ENCODE peak calls at places on chromosomes 1 and 21, in nine cellular contexts. G, B, R, X, A, H, Y, D and F are unnamed samples.

GRCh38 chr1:35181790-35182455 is 11.0 kb downstream of the SFPQ start:
- DNase-seq in G (no peak), B (no peak), R (no peak), X (no peak), A (no peak), H (no peak), Y (no peak), D (no peak), F (no peak)

GRCh38 chr1:31798433-31799195 is 17.2 kb downstream of the SPOCD1 start:
- DNase-seq in G (no peak), B (peak; percentile 28), R (peak; percentile 75), X (no peak), A (no peak), H (no peak), Y (peak; percentile 45), D (peak; percentile 25), F (peak; percentile 95)

GRCh38 chr1:93827633-93828436 is 51.2 kb downstream of the DNTTIP2 start:
- DNase-seq in G (no peak), B (no peak), R (no peak), X (no peak), A (no peak), H (no peak), Y (no peak), D (no peak), F (peak; percentile 48)

GRCh38 chr1:234549447-234550021 is 60.4 kb downstream of the IRF2BP2 start:
- DNase-seq in G (no peak), B (no peak), R (no peak), X (no peak), A (no peak), H (no peak), Y (no peak), D (no peak), F (no peak)

GRCh38 chr1:6386371-6386949 is 7.1 kb downstream of the ACOT7 start:
- DNase-seq in G (no peak), B (no peak), R (no peak), X (no peak), A (no peak), H (no peak), Y (no peak), D (no peak), F (peak; percentile 80)

GRCh38 chr1:110477041-110477440 is 26.1 kb downstream of the PROK1 start:
- DNase-seq in G (no peak), B (no peak), R (no peak), X (no peak), A (no peak), H (no peak), Y (no peak), D (no peak), F (peak; percentile 88)

GRCh38 chr1:48030696-48031365 is 33.6 kb upstream of the TRABD2B start:
- DNase-seq in G (no peak), B (no peak), R (no peak), X (no peak), A (no peak), H (no peak), Y (no peak), D (no peak), F (no peak)

GRCh38 chr1:33182452-33182851 is 609 bp upstream of the TRIM62 start:
- DNase-seq in G (no peak), B (no peak), R (peak; percentile 66), X (peak; percentile 49), A (no peak), H (no peak), Y (peak; percentile 68), D (no peak), F (no peak)

GRCh38 chr1:36387141-36387949 is 1.6 kb upstream of the STK40 start:
- DNase-seq in G (no peak), B (no peak), R (peak; percentile 86), X (no peak), A (peak; percentile 43), H (no peak), Y (no peak), D (no peak), F (peak; percentile 85)

GRCh38 chr1:18419845-18420184 is 60.9 kb upstream of the KLHDC7A start:
- DNase-seq in G (no peak), B (no peak), R (no peak), X (no peak), A (no peak), H (no peak), Y (no peak), D (no peak), F (no peak)

GRCh38 chr1:85502625-85503083 is 37.7 kb upstream of the DDAH1 start:
- DNase-seq in G (no peak), B (no peak), R (peak; percentile 59), X (no peak), A (peak; percentile 26), H (no peak), Y (no peak), D (no peak), F (peak; percentile 60)

GRCh38 chr1:107570768-107571167 is 394.2 kb downstream of the VAV3 start:
- DNase-seq in G (no peak), B (no peak), R (no peak), X (no peak), A (no peak), H (no peak), Y (no peak), D (no peak), F (no peak)

GRCh38 chr1:89068291-89068690 is 3.3 kb upstream of the GBP1 start:
- DNase-seq in G (no peak), B (no peak), R (no peak), X (no peak), A (no peak), H (no peak), Y (no peak), D (no peak), F (peak; percentile 82)

GRCh38 chr1:53763911-53764310 is 24.9 kb upstream of the GLIS1 start:
- DNase-seq in G (no peak), B (no peak), R (no peak), X (no peak), A (no peak), H (no peak), Y (no peak), D (no peak), F (no peak)

GRCh38 chr1:174074757-174075156 is 52.6 kb upstream of the RC3H1 start:
- DNase-seq in G (no peak), B (no peak), R (peak; percentile 30), X (no peak), A (peak; percentile 29), H (no peak), Y (no peak), D (no peak), F (no peak)

GRCh38 chr1:34924759-34925555 is 4.5 kb downstream of the DLGAP3 start:
- DNase-seq in G (no peak), B (peak; percentile 65), R (peak; percentile 5), X (peak; percentile 81), A (no peak), H (peak; percentile 15), Y (peak; percentile 75), D (no peak), F (peak; percentile 71)

GRCh38 chr1:45694823-45695222 is 6.8 kb downstream of the TMEM69 start:
- DNase-seq in G (no peak), B (no peak), R (no peak), X (no peak), A (no peak), H (no peak), Y (no peak), D (no peak), F (no peak)

GRCh38 chr1:24060482-24060881 is 51.5 kb downstream of the MYOM3 start:
- DNase-seq in G (no peak), B (no peak), R (no peak), X (no peak), A (no peak), H (no peak), Y (no peak), D (no peak), F (no peak)

GRCh38 chr1:24874611-24875225 is 55.4 kb downstream of the RUNX3 start:
- DNase-seq in G (peak; percentile 9), B (no peak), R (no peak), X (no peak), A (no peak), H (no peak), Y (no peak), D (no peak), F (no peak)

GRCh38 chr1:227225715-227226346 is 92.5 kb downstream of the CDC42BPA start:
- DNase-seq in G (no peak), B (no peak), R (peak; percentile 20), X (no peak), A (no peak), H (no peak), Y (no peak), D (no peak), F (peak; percentile 21)

GRCh38 chr1:55250399-55251075 is 35.4 kb upstream of the USP24 start:
- DNase-seq in G (no peak), B (no peak), R (no peak), X (no peak), A (no peak), H (no peak), Y (no peak), D (no peak), F (no peak)

GRCh38 chr1:42170779-42171621 is 6.5 kb upstream of the GUCA2A start:
- DNase-seq in G (no peak), B (no peak), R (no peak), X (no peak), A (no peak), H (no peak), Y (no peak), D (no peak), F (no peak)

GRCh38 chr21:25639167-25639921 is at the start of gene JAM2:
- DNase-seq in G (peak; percentile 41), B (no peak), R (peak; percentile 12), X (peak; percentile 77), A (peak; percentile 60), H (peak; percentile 19), Y (peak; percentile 64), D (no peak), F (peak; percentile 69)

GRCh38 chr1:74504125-74505065 is 8.0 kb downstream of the LRRC53 start:
- DNase-seq in G (peak; percentile 79), B (peak; percentile 18), R (peak; percentile 3), X (peak; percentile 59), A (peak; percentile 88), H (no peak), Y (peak; percentile 40), D (no peak), F (peak; percentile 44)

GRCh38 chr1:33001282-33001681 is 35.4 kb downstream of the AK2 start:
- DNase-seq in G (no peak), B (no peak), R (no peak), X (no peak), A (no peak), H (no peak), Y (no peak), D (no peak), F (no peak)

GRCh38 chr1:201876148-201876547 is 12.6 kb upstream of the SHISA4 start:
- DNase-seq in G (no peak), B (no peak), R (no peak), X (no peak), A (no peak), H (no peak), Y (no peak), D (no peak), F (no peak)

GRCh38 chr21:37455504-37455911 is 88.9 kb downstream of the DYRK1A start:
- DNase-seq in G (no peak), B (no peak), R (no peak), X (no peak), A (no peak), H (no peak), Y (no peak), D (no peak), F (peak; percentile 33)

GRCh38 chr21:44836666-44837471 is 19.0 kb upstream of the SUMO3 start:
- DNase-seq in G (peak; percentile 26), B (no peak), R (no peak), X (no peak), A (peak; percentile 42), H (no peak), Y (peak; percentile 45), D (no peak), F (no peak)

GRCh38 chr1:195218428-195219212 is 1389.6 kb downstream of the KCNT2 start:
- DNase-seq in G (no peak), B (no peak), R (no peak), X (no peak), A (no peak), H (no peak), Y (peak; percentile 30), D (no peak), F (no peak)

GRCh38 chr1:23184203-23184602 is 15.5 kb upstream of the LUZP1 start:
- DNase-seq in G (no peak), B (no peak), R (no peak), X (peak; percentile 60), A (no peak), H (no peak), Y (no peak), D (no peak), F (no peak)

GRCh38 chr1:235423214-235423652 is 56.0 kb downstream of the TBCE start:
- DNase-seq in G (no peak), B (no peak), R (no peak), X (peak; percentile 67), A (no peak), H (no peak), Y (no peak), D (no peak), F (no peak)